ENCODE peak calls at places on chromosomes 16 and 17, in four cellular contexts. W is lung, N is PC-9, M is hepatocyte. Y is an unnamed sample.

GRCh38 chr16:3142327-3142726 is 7.5 kb downstream of the ZNF213 start:
- DNase-seq in M (no peak), W (no peak), N (no peak), Y (no peak)

GRCh38 chr17:32958418-32958817 is 30.5 kb downstream of the TMEM98 start:
- DNase-seq in N (no peak), W (no peak), M (no peak), Y (no peak)

GRCh38 chr17:80380068-80381061 is 34.6 kb upstream of the ENDOV start:
- DNase-seq in M (no peak), W (no peak), N (no peak), Y (no peak)

GRCh38 chr16:88444826-88445582 is 8.1 kb upstream of the ZFPM1 start:
- DNase-seq in N (no peak), W (no peak), M (no peak), Y (no peak)

GRCh38 chr17:63947711-63948330 is 15.7 kb upstream of the CD79B start:
- DNase-seq in M (no peak), W (no peak), N (no peak), Y (no peak)

GRCh38 chr17:52106638-52107261 is 51.8 kb downstream of the CA10 start:
- DNase-seq in W (no peak), N (peak; percentile 13), M (peak; percentile 75), Y (peak; percentile 64)

GRCh38 chr16:85556456-85557082 is 56.6 kb upstream of the GSE1 start:
- DNase-seq in N (peak; percentile 21), M (peak; percentile 64), W (peak; percentile 70), Y (peak; percentile 62)

GRCh38 chr17:16352303-16352837 is 899 bp downstream of the CENPV start:
- DNase-seq in M (peak; percentile 66), N (peak; percentile 8), W (no peak), Y (peak; percentile 63)

GRCh38 chr16:56933266-56933619 is 1.3 kb downstream of the HERPUD1 start:
- DNase-seq in W (no peak), N (no peak), M (no peak), Y (no peak)

GRCh38 chr17:5563451-5563850 is 20.9 kb downstream of the NLRP1 start:
- DNase-seq in M (no peak), W (no peak), N (no peak), Y (no peak)

GRCh38 chr16:77759821-77760220 is 28.5 kb upstream of the VAT1L start:
- DNase-seq in W (no peak), N (no peak), M (no peak), Y (no peak)

GRCh38 chr16:30079480-30079879 is 3.7 kb downstream of the PPP4C start:
- DNase-seq in W (no peak), M (no peak), N (no peak), Y (no peak)

GRCh38 chr16:85104821-85105391 is 7.4 kb downstream of the CIBAR2 start:
- DNase-seq in M (no peak), N (no peak), W (no peak), Y (no peak)

GRCh38 chr17:48375356-48375755 is 54.7 kb downstream of the SKAP1 start:
- DNase-seq in W (no peak), N (no peak), M (no peak), Y (no peak)

GRCh38 chr16:3650631-3651265 is 3.7 kb upstream of the DNASE1 start:
- DNase-seq in N (no peak), M (no peak), W (no peak), Y (no peak)

GRCh38 chr16:77090062-77090461 is 100.9 kb upstream of the MON1B start:
- DNase-seq in N (no peak), W (no peak), M (peak; percentile 38), Y (no peak)

GRCh38 chr17:37147301-37147812 is 198.6 kb downstream of the AATF start:
- DNase-seq in M (peak; percentile 21), W (no peak), N (peak; percentile 2), Y (no peak)

GRCh38 chr17:11618861-11619566 is 20.7 kb downstream of the DNAH9 start:
- DNase-seq in W (peak; percentile 35), M (peak; percentile 40), N (no peak), Y (no peak)

GRCh38 chr17:81381632-81382577 is 13.4 kb upstream of the BAHCC1 start:
- DNase-seq in M (no peak), N (no peak), W (no peak), Y (no peak)

GRCh38 chr17:17412331-17412730 is 64.5 kb upstream of the MED9 start:
- DNase-seq in N (peak; percentile 20), W (no peak), M (no peak), Y (no peak)

GRCh38 chr16:12612598-12613101 is 191.0 kb downstream of the CPPED1 start:
- DNase-seq in W (no peak), M (peak; percentile 74), N (peak; percentile 83), Y (no peak)

GRCh38 chr17:9499041-9499440 is 76.6 kb downstream of the STX8 start:
- DNase-seq in N (no peak), W (no peak), M (no peak), Y (no peak)

GRCh38 chr16:64718481-64718880 is 403.4 kb downstream of the CDH11 start:
- DNase-seq in W (no peak), M (no peak), N (no peak), Y (no peak)

GRCh38 chr17:66431910-66432309 is 129.5 kb downstream of the PRKCA start:
- DNase-seq in M (no peak), W (no peak), N (no peak), Y (no peak)

GRCh38 chr17:58918879-58919278 is 163.2 kb downstream of the PPM1E start:
- DNase-seq in W (no peak), M (no peak), N (no peak), Y (no peak)

GRCh38 chr16:73298562-73298961 is 250.6 kb upstream of the ZFHX3 start:
- DNase-seq in N (no peak), W (no peak), M (peak; percentile 18), Y (no peak)

GRCh38 chr17:5819921-5820685 is 235.8 kb upstream of the NLRP1 start:
- DNase-seq in N (no peak), M (no peak), W (peak; percentile 19), Y (no peak)

GRCh38 chr16:30747331-30747730 is 894 bp upstream of the PHKG2 start:
- DNase-seq in N (no peak), W (no peak), M (peak; percentile 39), Y (no peak)

GRCh38 chr16:77868478-77868877 is 80.1 kb downstream of the VAT1L start:
- DNase-seq in W (no peak), M (no peak), N (no peak), Y (no peak)

GRCh38 chr16:69116911-69117310 is 11.5 kb downstream of the HAS3 start:
- DNase-seq in W (no peak), M (no peak), N (no peak), Y (no peak)

GRCh38 chr17:79165296-79165695 is 90.7 kb downstream of the ENGASE start:
- DNase-seq in M (no peak), W (no peak), N (no peak), Y (no peak)
- H3K4me1 ChIP-seq in M (no peaks in the 10 kb centered on the region), W (no peaks in the 10 kb centered on the region), N (no peaks in the 10 kb centered on the region), Y (peaks cover 7% of the 10 kb centered on the region)

GRCh38 chr17:41620583-41621434 is 3.6 kb downstream of the KRT17 start:
- DNase-seq in M (no peak), W (no peak), N (no peak), Y (peak; percentile 37)
- TF ChIP-seq CTCF in M (no peak), W (no peak), N (no peak), Y (peak; percentile 17)

GRCh38 chr16:11392041-11392581 is 46.9 kb downstream of the RMI2 start:
- DNase-seq in W (no peak), N (no peak), M (peak; percentile 4), Y (no peak)

GRCh38 chr16:11389631-11390565 is 44.6 kb downstream of the RMI2 start:
- DNase-seq in N (peak; percentile 40), M (peak; percentile 6), W (no peak), Y (no peak)

GRCh38 chr16:11391576-11391975 is 46.3 kb downstream of the RMI2 start:
- DNase-seq in M (peak; percentile 18), W (peak; percentile 83), N (peak; percentile 78), Y (no peak)

GRCh38 chr16:11389083-11389482 is 43.8 kb downstream of the RMI2 start:
- DNase-seq in M (no peak), W (no peak), N (no peak), Y (no peak)

DNA sequence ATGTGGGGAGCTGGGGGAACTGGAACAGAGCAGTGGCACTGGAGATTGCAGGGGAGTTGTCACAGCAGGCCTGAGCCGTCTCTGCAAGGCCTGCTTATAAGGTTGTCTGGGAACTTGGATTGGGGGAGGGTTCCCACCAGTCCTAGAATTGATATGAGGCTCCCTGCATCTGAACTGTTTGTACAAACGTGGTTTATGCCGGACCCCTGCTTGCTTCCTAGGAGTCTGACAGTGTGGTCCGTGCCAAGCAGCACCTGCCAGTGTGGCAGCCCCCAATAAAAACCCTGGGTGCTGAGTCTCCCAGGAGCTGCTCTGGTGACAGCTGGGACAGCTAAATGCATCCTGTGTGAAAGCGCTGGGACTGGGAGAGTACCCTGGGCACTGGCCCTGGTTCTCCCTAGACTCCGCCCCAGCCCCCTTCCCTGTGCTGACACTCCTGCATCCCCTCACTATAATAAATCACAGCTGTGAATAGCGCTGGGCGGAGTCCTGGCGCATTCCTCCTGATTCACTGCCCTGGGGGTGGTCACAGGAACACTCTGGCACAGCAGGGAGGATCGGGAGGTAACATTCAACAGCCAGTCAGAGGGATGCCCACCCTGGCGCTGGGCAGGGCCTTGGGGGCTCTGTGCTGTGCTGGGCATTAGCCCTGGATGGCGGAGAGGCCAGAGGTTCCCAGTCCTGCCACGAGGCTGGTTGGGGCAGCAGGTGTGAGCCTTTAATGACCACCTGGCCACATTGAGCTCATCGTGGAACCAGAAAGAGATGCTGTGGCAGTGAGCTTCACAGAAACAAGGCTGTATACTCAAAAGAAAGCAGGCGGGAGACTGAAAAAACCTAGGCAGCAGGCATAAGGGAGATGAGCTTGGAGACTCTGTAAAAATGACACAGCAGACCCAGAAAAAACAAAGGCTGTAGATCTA is 45.6 kb downstream of the RMI2 start:
- DNase-seq in M (peak; percentile 23), W (no peak), N (peak; percentile 38), Y (no peak)
- H3K27me3 ChIP-seq in M (no peaks in the 10 kb centered on the region), W (no peaks in the 10 kb centered on the region), N (no peaks in the 10 kb centered on the region), Y (no peaks in the 10 kb centered on the region)

GRCh38 chr16:23500866-23501234 is 9.4 kb downstream of the GGA2 start:
- DNase-seq in W (no peak), N (no peak), M (no peak), Y (no peak)
- H3K4me1 ChIP-seq in W (peaks cover 18% of the 10 kb centered on the region), N (peaks cover 20% of the 10 kb centered on the region), M (peaks cover 8% of the 10 kb centered on the region), Y (peaks cover 10% of the 10 kb centered on the region)

GRCh38 chr17:3659541-3660111 is 8.8 kb downstream of the TAX1BP3 start:
- DNase-seq in M (peak; percentile 86), N (peak; percentile 73), W (peak; percentile 58), Y (no peak)
- TF ChIP-seq CTCF in M (no peak), N (no peak), W (no peak), Y (no peak)

GRCh38 chr17:29131814-29132682 is 48.1 kb downstream of the MYO18A start:
- DNase-seq in M (peak; percentile 68), N (peak; percentile 72), W (no peak), Y (no peak)

GRCh38 chr17:29126268-29126923 is 53.8 kb downstream of the MYO18A start:
- DNase-seq in M (no peak), W (no peak), N (no peak), Y (no peak)

GRCh38 chr17:29127840-29128239 is 52.4 kb downstream of the MYO18A start:
- DNase-seq in W (no peak), M (no peak), N (no peak), Y (no peak)

GRCh38 chr17:29133146-29133713 is 47.0 kb downstream of the MYO18A start:
- DNase-seq in W (no peak), N (peak; percentile 83), M (no peak), Y (no peak)

GRCh38 chr17:29129731-29130130 is 50.5 kb downstream of the MYO18A start:
- DNase-seq in N (no peak), W (no peak), M (no peak), Y (no peak)
- H3K27me3 ChIP-seq in N (no peaks in the 10 kb centered on the region), W (no peaks in the 10 kb centered on the region), M (no peaks in the 10 kb centered on the region), Y (no peaks in the 10 kb centered on the region)